ENCODE peak calls at places on chromosome 5, in seven cellular contexts. One of them, this sample, is unnamed.

GRCh38 chr5:54492196-54492595 is 25.4 kb upstream of the SNX18 start:
- DNase-seq in colonic mucosa: no peak
- DNase-seq in ACHN: no peak
- DNase-seq in lower leg skin: no peak
- DNase-seq in NAMALWA: no peak
- DNase-seq in NCI-H1092 treated with DMSO at 0.1 percent for 48 hours: no peak
- DNase-seq in psoas muscle: no peak
- DNase-seq in this sample: no peak

GRCh38 chr5:116475232-116475828 is 99.3 kb downstream of the SEMA6A start:
- DNase-seq in ACHN: no peak
- DNase-seq in lower leg skin: no peak
- DNase-seq in colonic mucosa: no peak
- DNase-seq in NAMALWA: no peak
- DNase-seq in NCI-H1092 treated with DMSO at 0.1 percent for 48 hours: no peak
- DNase-seq in psoas muscle: no peak
- DNase-seq in this sample: no peak

GRCh38 chr5:109167586-109167985 is 242.2 kb downstream of the PJA2 start:
- DNase-seq in lower leg skin: no peak
- DNase-seq in NAMALWA: no peak
- DNase-seq in NCI-H1092 treated with DMSO at 0.1 percent for 48 hours: no peak
- DNase-seq in colonic mucosa: no peak
- DNase-seq in psoas muscle: no peak
- DNase-seq in ACHN: no peak
- DNase-seq in this sample: no peak

GRCh38 chr5:29016067-29016466 is 1977.7 kb upstream of the CDH9 start:
- DNase-seq in NAMALWA: no peak
- DNase-seq in ACHN: peak
- DNase-seq in colonic mucosa: no peak
- DNase-seq in lower leg skin: no peak
- DNase-seq in psoas muscle: no peak
- DNase-seq in NCI-H1092 treated with DMSO at 0.1 percent for 48 hours: no peak
- DNase-seq in this sample: no peak

GRCh38 chr5:102666164-102666951 is 88.7 kb upstream of the PAM start:
- DNase-seq in lower leg skin: no peak
- DNase-seq in psoas muscle: no peak
- DNase-seq in ACHN: no peak
- DNase-seq in colonic mucosa: no peak
- DNase-seq in NAMALWA: no peak
- DNase-seq in NCI-H1092 treated with DMSO at 0.1 percent for 48 hours: peak
- DNase-seq in this sample: no peak

GRCh38 chr5:150129813-150130492 is 25.7 kb downstream of the PDGFRB start:
- DNase-seq in psoas muscle: peak
- DNase-seq in NCI-H1092 treated with DMSO at 0.1 percent for 48 hours: peak
- DNase-seq in NAMALWA: peak
- DNase-seq in colonic mucosa: peak
- DNase-seq in lower leg skin: peak
- DNase-seq in ACHN: peak
- DNase-seq in this sample: no peak

GRCh38 chr5:115840825-115841224 is 540 bp downstream of the ATG12 start:
- DNase-seq in NAMALWA: peak
- DNase-seq in lower leg skin: no peak
- DNase-seq in NCI-H1092 treated with DMSO at 0.1 percent for 48 hours: no peak
- DNase-seq in psoas muscle: no peak
- DNase-seq in ACHN: no peak
- DNase-seq in colonic mucosa: no peak
- DNase-seq in this sample: no peak

GRCh38 chr5:172778223-172778814 is 7.3 kb upstream of the DUSP1 start:
- DNase-seq in lower leg skin: no peak
- DNase-seq in ACHN: peak
- DNase-seq in colonic mucosa: peak
- DNase-seq in NAMALWA: no peak
- DNase-seq in NCI-H1092 treated with DMSO at 0.1 percent for 48 hours: no peak
- DNase-seq in psoas muscle: peak
- DNase-seq in this sample: no peak

GRCh38 chr5:132302413-132302812 is 8.2 kb downstream of the SLC22A4 start:
- DNase-seq in colonic mucosa: no peak
- DNase-seq in psoas muscle: no peak
- DNase-seq in lower leg skin: no peak
- DNase-seq in ACHN: no peak
- DNase-seq in NAMALWA: no peak
- DNase-seq in NCI-H1092 treated with DMSO at 0.1 percent for 48 hours: no peak
- DNase-seq in this sample: no peak

GRCh38 chr5:137195483-137195882 is 303.6 kb downstream of the SPOCK1 start:
- DNase-seq in lower leg skin: no peak
- DNase-seq in NAMALWA: no peak
- DNase-seq in psoas muscle: no peak
- DNase-seq in ACHN: no peak
- DNase-seq in colonic mucosa: no peak
- DNase-seq in NCI-H1092 treated with DMSO at 0.1 percent for 48 hours: no peak
- DNase-seq in this sample: no peak

GRCh38 chr5:36073595-36074216 is 7.0 kb upstream of the UGT3A2 start:
- DNase-seq in colonic mucosa: no peak
- DNase-seq in NAMALWA: peak
- DNase-seq in lower leg skin: no peak
- DNase-seq in psoas muscle: no peak
- DNase-seq in NCI-H1092 treated with DMSO at 0.1 percent for 48 hours: peak
- DNase-seq in ACHN: no peak
- DNase-seq in this sample: no peak

GRCh38 chr5:73764586-73764985 is 138.6 kb downstream of the ARHGEF28 start:
- DNase-seq in psoas muscle: no peak
- DNase-seq in colonic mucosa: no peak
- DNase-seq in NAMALWA: no peak
- DNase-seq in lower leg skin: no peak
- DNase-seq in ACHN: no peak
- DNase-seq in NCI-H1092 treated with DMSO at 0.1 percent for 48 hours: no peak
- DNase-seq in this sample: peak

GRCh38 chr5:163789870-163790269 is 284.5 kb downstream of the MAT2B start:
- DNase-seq in NCI-H1092 treated with DMSO at 0.1 percent for 48 hours: no peak
- DNase-seq in psoas muscle: no peak
- DNase-seq in colonic mucosa: no peak
- DNase-seq in NAMALWA: no peak
- DNase-seq in lower leg skin: no peak
- DNase-seq in ACHN: no peak
- DNase-seq in this sample: no peak

GRCh38 chr5:44875661-44876250 is 67.0 kb downstream of the MRPS30 start:
- DNase-seq in psoas muscle: no peak
- DNase-seq in lower leg skin: no peak
- DNase-seq in colonic mucosa: no peak
- DNase-seq in ACHN: peak
- DNase-seq in NCI-H1092 treated with DMSO at 0.1 percent for 48 hours: no peak
- DNase-seq in NAMALWA: peak
- DNase-seq in this sample: peak

GRCh38 chr5:174729075-174729680 is 4.8 kb downstream of the MSX2 start:
- DNase-seq in psoas muscle: no peak
- DNase-seq in ACHN: no peak
- DNase-seq in NCI-H1092 treated with DMSO at 0.1 percent for 48 hours: no peak
- DNase-seq in lower leg skin: no peak
- DNase-seq in colonic mucosa: no peak
- DNase-seq in NAMALWA: no peak
- DNase-seq in this sample: no peak

GRCh38 chr5:138438724-138439536 is at the start of gene REEP2:
- DNase-seq in lower leg skin: no peak
- DNase-seq in colonic mucosa: no peak
- DNase-seq in ACHN: peak
- DNase-seq in NCI-H1092 treated with DMSO at 0.1 percent for 48 hours: peak
- DNase-seq in NAMALWA: peak
- DNase-seq in psoas muscle: peak
- DNase-seq in this sample: no peak

GRCh38 chr5:39521945-39522590 is 97.3 kb upstream of the DAB2 start:
- DNase-seq in colonic mucosa: no peak
- DNase-seq in lower leg skin: no peak
- DNase-seq in ACHN: no peak
- DNase-seq in psoas muscle: no peak
- DNase-seq in NCI-H1092 treated with DMSO at 0.1 percent for 48 hours: no peak
- DNase-seq in NAMALWA: no peak
- DNase-seq in this sample: no peak

GRCh38 chr5:159310492-159310891 is 19.8 kb downstream of the IL12B start:
- DNase-seq in NAMALWA: peak
- DNase-seq in ACHN: no peak
- DNase-seq in colonic mucosa: peak
- DNase-seq in psoas muscle: no peak
- DNase-seq in NCI-H1092 treated with DMSO at 0.1 percent for 48 hours: no peak
- DNase-seq in lower leg skin: no peak
- DNase-seq in this sample: no peak

GRCh38 chr5:29654990-29655389 is 1538.5 kb upstream of the CDH6 start:
- DNase-seq in ACHN: no peak
- DNase-seq in lower leg skin: no peak
- DNase-seq in NAMALWA: no peak
- DNase-seq in NCI-H1092 treated with DMSO at 0.1 percent for 48 hours: no peak
- DNase-seq in psoas muscle: no peak
- DNase-seq in colonic mucosa: no peak
- DNase-seq in this sample: no peak

GRCh38 chr5:108801776-108802175 is 54.1 kb downstream of the FER start:
- DNase-seq in psoas muscle: no peak
- DNase-seq in ACHN: peak
- DNase-seq in NCI-H1092 treated with DMSO at 0.1 percent for 48 hours: no peak
- DNase-seq in lower leg skin: no peak
- DNase-seq in NAMALWA: no peak
- DNase-seq in colonic mucosa: no peak
- DNase-seq in this sample: peak